ENCODE peak calls at places on chromosomes 5 and 9, in six cellular contexts. K is CD8-positive, alpha-beta T cell; N is non-pigmented ciliary epithelial cell; M is NCI-H1417; V is stimulated activated CD4-positive, alpha-beta T cell treated with anti-CD3 and anti-CD28 coated beads, Interleukin-12 subunit alpha, Interleukin-12 subunit beta, amount 100 ng/mL, for 4 hours; A is HEK293T. U is an unnamed sample.

GRCh38 chr9:104743377-104743985 is 4.0 kb upstream of the NIPSNAP3A start:
- DNase-seq in M (peak; percentile 47), K (peak; percentile 17), V (no peak), A (peak; percentile 45), N (peak; percentile 43), U (no peak)

GRCh38 chr5:35752012-35752411 is 104.7 kb upstream of the IL7R start:
- DNase-seq in K (no peak), A (no peak), N (no peak), M (no peak), V (no peak), U (no peak)

GRCh38 chr5:146825033-146825432 is 53.5 kb downstream of the PPP2R2B start:
- DNase-seq in M (no peak), V (no peak), N (peak; percentile 17), K (no peak), A (peak; percentile 14), U (no peak)

GRCh38 chr9:27457445-27457844 is 66.6 kb upstream of the IFNK start:
- DNase-seq in A (no peak), N (no peak), K (no peak), V (no peak), M (no peak), U (no peak)

GRCh38 chr9:34246453-34246852 is 67.6 kb downstream of the UBAP1 start:
- DNase-seq in K (no peak), A (no peak), M (no peak), V (no peak), N (no peak), U (no peak)

GRCh38 chr5:140073296-140073695 is 30.2 kb upstream of the NRG2 start:
- DNase-seq in M (peak; percentile 5), K (no peak), A (no peak), N (no peak), V (no peak), U (no peak)

GRCh38 chr9:36163049-36163839 is 5.9 kb upstream of the CCIN start:
- DNase-seq in M (no peak), A (no peak), K (no peak), V (no peak), N (peak; percentile 56), U (no peak)

GRCh38 chr5:125222597-125223240 is 476.3 kb upstream of the ZNF608 start:
- DNase-seq in K (no peak), V (no peak), N (no peak), M (no peak), A (no peak), U (no peak)

GRCh38 chr5:91641730-91642350 is 258.7 kb upstream of the ARRDC3 start:
- DNase-seq in N (peak; percentile 24), M (peak; percentile 70), V (no peak), A (peak; percentile 9), K (no peak), U (no peak)

GRCh38 chr9:94922691-94923107 is 196.2 kb downstream of the AOPEP start:
- DNase-seq in A (no peak), N (no peak), M (no peak), V (no peak), K (no peak), U (no peak)